ENCODE peak calls at places on chromosomes 7 and 10, in seven cellular contexts. K is CD8-positive, alpha-beta memory T cell; Q is posterior cingulate gyrus; O is astrocyte of the spinal cord; G is T47D; N is neural progenitor cell; I is aorta. B is an unnamed sample.

GRCh38 chr7:134462337-134462925 is 3.5 kb upstream of the AKR1B1 start:
- DNase-seq in K (no peak), Q (no peak), O (peak), G (no peak), N (no peak), I (no peak), B (no peak)

GRCh38 chr10:120997313-120998102 is 146.3 kb downstream of the WDR11 start:
- DNase-seq in K (no peak), Q (no peak), O (no peak), G (no peak), N (peak), I (no peak), B (no peak)

GRCh38 chr7:99092064-99092720 is 51.7 kb downstream of the SMURF1 start:
- DNase-seq in K (no peak), Q (no peak), O (peak), G (no peak), N (no peak), I (no peak), B (no peak)

GRCh38 chr10:48932831-48933670 is 6.6 kb downstream of the LRRC18 start:
- DNase-seq in K (no peak), Q (no peak), O (no peak), G (no peak), N (no peak), I (no peak), B (no peak)

GRCh38 chr10:43210556-43210955 is 56.3 kb downstream of the RASGEF1A start:
- DNase-seq in K (peak), Q (peak), O (no peak), G (no peak), N (no peak), I (peak), B (no peak)

GRCh38 chr7:40147371-40148246 is 12.8 kb downstream of the SUGCT start:
- DNase-seq in K (no peak), Q (no peak), O (peak), G (peak), N (peak), I (no peak), B (peak)

GRCh38 chr7:157975401-157976372 is 611.9 kb downstream of the PTPRN2 start:
- DNase-seq in K (no peak), Q (no peak), O (no peak), G (no peak), N (no peak), I (no peak), B (no peak)

GRCh38 chr10:119333146-119333792 is 125.9 kb downstream of the GRK5 start:
- DNase-seq in K (peak), Q (no peak), O (peak), G (no peak), N (no peak), I (peak), B (peak)

GRCh38 chr10:73995035-73995358 is 2.9 kb upstream of the VCL start:
- DNase-seq in K (no peak), Q (no peak), O (no peak), G (no peak), N (no peak), I (no peak), B (peak)

GRCh38 chr10:126186746-126187145 is 201.5 kb downstream of the ADAM12 start:
- DNase-seq in K (no peak), Q (no peak), O (no peak), G (no peak), N (no peak), I (no peak), B (no peak)

GRCh38 chr10:99329238-99329890 is at the start of gene CNNM1:
- DNase-seq in K (no peak), Q (peak), O (no peak), G (no peak), N (peak), I (peak), B (peak)

GRCh38 chr10:27380929-27381358 is 123.2 kb upstream of the RAB18 start:
- DNase-seq in K (no peak), Q (no peak), O (no peak), G (no peak), N (no peak), I (no peak), B (no peak)

GRCh38 chr7:100506356-100506930 is 22.7 kb downstream of the NYAP1 start:
- DNase-seq in K (no peak), Q (no peak), O (no peak), G (no peak), N (peak), I (no peak), B (no peak)

GRCh38 chr7:7208524-7208923 is 26.2 kb downstream of the C1GALT1 start:
- DNase-seq in K (no peak), Q (no peak), O (no peak), G (no peak), N (no peak), I (no peak), B (no peak)

GRCh38 chr10:22684707-22685106 is 29.7 kb downstream of the PIP4K2A start:
- DNase-seq in K (no peak), Q (no peak), O (no peak), G (no peak), N (no peak), I (no peak), B (no peak)

GRCh38 chr10:29160110-29160669 is 128.7 kb upstream of the LYZL1 start:
- DNase-seq in K (no peak), Q (no peak), O (peak), G (peak), N (no peak), I (no peak), B (no peak)